ENCODE peak calls at places on chromosomes 12 and 14, in four cellular contexts. D is HepG2, W is H1, H is K562. M is an unnamed sample.

GRCh38 chr14:21496453-21496852 is 14.7 kb downstream of the METTL3 start:
- DNase-seq in D (no peak), W (peak), H (no peak), M (no peak)

GRCh38 chr12:20368653-20369163 is 371 bp downstream of the PDE3A start:
- DNase-seq in D (no peak), W (no peak), H (no peak), M (no peak)

GRCh38 chr12:124837958-124838803 is 25.5 kb downstream of the SCARB1 start:
- DNase-seq in D (peak), W (no peak), H (no peak), M (no peak)

GRCh38 chr14:37994846-37995372 is 212.8 kb upstream of the SSTR1 start:
- DNase-seq in D (no peak), W (no peak), H (no peak), M (no peak)

GRCh38 chr12:93673084-93673483 is 4.1 kb upstream of the CRADD start:
- DNase-seq in D (no peak), W (no peak), H (no peak), M (no peak)

GRCh38 chr12:79692249-79692619 is 1.5 kb upstream of the PAWR start:
- DNase-seq in D (no peak), W (no peak), H (no peak), M (no peak)

GRCh38 chr12:29719381-29719780 is 64.4 kb downstream of the TMTC1 start:
- DNase-seq in D (no peak), W (no peak), H (no peak), M (no peak)

GRCh38 chr12:76199808-76200207 is 115.3 kb upstream of the NAP1L1 start:
- DNase-seq in D (no peak), W (no peak), H (no peak), M (no peak)

GRCh38 chr14:95008445-95009217 is 148.7 kb downstream of the DICER1 start:
- DNase-seq in D (no peak), W (no peak), H (no peak), M (no peak)

GRCh38 chr14:61102549-61103466 is 121.8 kb downstream of the SLC38A6 start:
- DNase-seq in D (peak), W (peak), H (peak), M (no peak)

GRCh38 chr12:123512838-123513665 is 20.5 kb downstream of the RILPL1 start:
- DNase-seq in D (no peak), W (no peak), H (no peak), M (no peak)

GRCh38 chr12:21913823-21914222 is 27.4 kb downstream of the ABCC9 start:
- DNase-seq in D (no peak), W (no peak), H (no peak), M (no peak)

GRCh38 chr12:48420031-48420775 is 52.2 kb upstream of the ANP32D start:
- DNase-seq in D (no peak), W (no peak), H (no peak), M (no peak)

GRCh38 chr14:83300454-83301064 is 1766.9 kb upstream of the SEL1L start:
- DNase-seq in D (peak), W (no peak), H (no peak), M (no peak)

GRCh38 chr14:78446807-78447206 is 276.6 kb downstream of the NRXN3 start:
- DNase-seq in D (no peak), W (no peak), H (no peak), M (no peak)

GRCh38 chr12:51636581-51636980 is 45.5 kb downstream of the SCN8A start:
- DNase-seq in D (no peak), W (no peak), H (no peak), M (no peak)

GRCh38 chr14:106459971-106460730 is 933.8 kb downstream of the TMEM121 start:
- DNase-seq in D (no peak), W (no peak), H (peak), M (no peak)

GRCh38 chr12:52969828-52970569 is 21.1 kb downstream of the KRT18 start:
- DNase-seq in D (peak), W (no peak), H (no peak), M (peak)

GRCh38 chr12:15364221-15365170 is 42.2 kb downstream of the PTPRO start:
- DNase-seq in D (no peak), W (no peak), H (no peak), M (no peak)

GRCh38 chr14:57274551-57274950 is 5.8 kb downstream of the AP5M1 start:
- DNase-seq in D (no peak), W (no peak), H (no peak), M (no peak)

GRCh38 chr14:85054178-85054577 is 475.8 kb upstream of the FLRT2 start:
- DNase-seq in D (no peak), W (no peak), H (no peak), M (no peak)

GRCh38 chr14:20350280-20350679 is 6.8 kb downstream of the PARP2 start:
- DNase-seq in D (no peak), W (no peak), H (no peak), M (no peak)

GRCh38 chr12:112939761-112940357 is 1.6 kb downstream of the OAS3 start:
- DNase-seq in D (no peak), W (no peak), H (no peak), M (peak)

GRCh38 chr12:93813972-93814821 is 137.0 kb downstream of the CRADD start:
- DNase-seq in D (peak), W (no peak), H (peak), M (no peak)

GRCh38 chr12:55927588-55928502 is at the start of gene PYM1:
- DNase-seq in D (peak), W (peak), H (peak), M (peak)

GRCh38 chr14:56055521-56055920 is 62.7 kb upstream of the PELI2 start:
- DNase-seq in D (no peak), W (no peak), H (no peak), M (no peak)

GRCh38 chr12:113424915-113425823 is 3.0 kb downstream of the SDSL start:
- DNase-seq in D (peak), W (peak), H (peak), M (no peak)

DNA sequence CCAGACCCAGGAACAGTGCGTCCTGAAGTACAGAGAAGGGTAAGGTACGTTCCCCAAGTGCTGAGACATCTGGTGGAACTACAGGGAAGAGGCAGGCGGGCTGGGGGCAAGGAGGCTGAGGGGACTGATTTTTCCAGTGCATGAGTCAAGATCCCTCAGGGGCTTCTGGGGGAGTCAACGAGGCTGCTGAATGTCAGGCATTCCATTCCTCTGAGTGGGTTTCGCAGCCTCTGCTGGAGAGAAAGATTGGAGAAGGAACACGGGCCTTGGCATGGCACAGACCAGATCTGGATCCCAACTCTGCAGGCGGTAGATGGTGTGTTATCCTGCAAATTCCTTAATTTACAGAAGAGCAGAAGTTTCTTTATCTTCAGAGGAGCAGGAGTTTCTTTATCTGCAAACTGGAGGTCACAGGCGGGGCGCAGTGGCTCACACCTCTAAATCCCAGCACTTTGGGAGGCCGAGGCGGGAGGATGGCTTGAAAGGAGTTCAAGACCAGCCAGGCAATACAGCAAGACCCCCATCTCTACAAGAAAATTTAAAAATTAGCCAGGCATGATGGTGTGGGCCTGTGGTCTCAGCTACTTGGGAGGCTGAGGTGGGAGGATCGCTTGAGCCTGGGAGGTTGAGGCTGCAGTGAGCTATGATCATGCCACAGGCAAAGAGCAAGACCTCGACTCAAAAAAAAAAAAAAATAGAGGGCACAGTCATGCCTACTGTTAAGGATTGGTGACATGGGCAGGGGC is 132.6 kb upstream of the MAP1LC3B2 start:
- DNase-seq in D (no peak), W (peak), H (peak), M (no peak)
- TF ChIP-seq BRCA1 in D (no peak), W (no peak), H (no peak), M (no peak)

GRCh38 chr14:40188006-40188405 is 755.8 kb upstream of the FBXO33 start:
- DNase-seq in D (no peak), W (no peak), H (no peak), M (no peak)
- TF ChIP-seq BRCA1 in D (no peak), W (no peak), H (no peak), M (no peak)

GRCh38 chr12:12562016-12562483 is 613 bp downstream of the DUSP16 start:
- DNase-seq in D (no peak), W (no peak), H (peak), M (no peak)
- TF ChIP-seq BRCA1 in D (no peak), W (no peak), H (no peak), M (no peak)

GRCh38 chr14:58765375-58765774 is 127.6 kb downstream of the DACT1 start:
- DNase-seq in D (no peak), W (no peak), H (no peak), M (no peak)
- TF ChIP-seq BRCA1 in D (no peak), W (no peak), H (no peak), M (no peak)

GRCh38 chr12:42240131-42240750 is 2.2 kb upstream of the YAF2 start:
- DNase-seq in D (no peak), W (no peak), H (no peak), M (no peak)

GRCh38 chr12:42236017-42236416 is 2.0 kb downstream of the YAF2 start:
- DNase-seq in D (no peak), W (no peak), H (no peak), M (no peak)

GRCh38 chr12:42237052-42237852 is 796 bp downstream of the YAF2 start:
- DNase-seq in D (peak), W (peak), H (peak), M (peak)

GRCh38 chr12:42237853-42238239 is 202 bp downstream of the YAF2 start:
- DNase-seq in D (no peak), W (no peak), H (no peak), M (no peak)

GRCh38 chr12:42238240-42239140 is at the start of gene YAF2:
- DNase-seq in D (peak), W (peak), H (peak), M (peak)
- TF ChIP-seq BRCA1 in D (no peak), W (no peak), H (no peak), M (no peak)

DNA sequence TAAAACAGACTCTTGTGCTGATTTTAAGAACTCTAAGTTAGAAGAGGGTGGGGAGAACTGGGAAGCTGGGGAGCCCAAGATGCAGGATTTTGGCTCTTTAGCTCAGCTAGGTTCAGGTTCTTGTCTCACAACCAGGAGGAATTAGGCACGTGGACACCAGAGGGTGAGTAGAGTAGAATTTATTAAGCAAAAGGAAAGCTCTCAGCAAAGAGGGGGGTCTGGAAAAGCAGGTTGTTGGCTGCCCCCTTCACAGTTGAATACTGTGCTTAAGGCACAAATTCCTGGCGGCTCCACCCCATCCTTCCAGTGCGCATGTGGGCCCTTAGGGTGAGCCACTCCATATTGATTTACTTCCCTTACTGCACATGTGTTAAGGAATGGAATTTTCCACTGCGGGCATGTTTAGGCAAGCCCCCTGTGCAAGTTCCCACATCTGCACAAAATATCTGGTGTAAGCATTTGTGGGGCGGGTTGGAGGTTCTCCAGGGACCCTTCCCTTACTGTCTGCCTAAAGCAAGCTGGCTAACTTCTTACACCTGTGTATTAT is 142.0 kb downstream of the BICD1 start:
- DNase-seq in D (no peak), W (no peak), H (no peak), M (no peak)
- TF ChIP-seq BRCA1 in D (no peak), W (no peak), H (no peak), M (no peak)

DNA sequence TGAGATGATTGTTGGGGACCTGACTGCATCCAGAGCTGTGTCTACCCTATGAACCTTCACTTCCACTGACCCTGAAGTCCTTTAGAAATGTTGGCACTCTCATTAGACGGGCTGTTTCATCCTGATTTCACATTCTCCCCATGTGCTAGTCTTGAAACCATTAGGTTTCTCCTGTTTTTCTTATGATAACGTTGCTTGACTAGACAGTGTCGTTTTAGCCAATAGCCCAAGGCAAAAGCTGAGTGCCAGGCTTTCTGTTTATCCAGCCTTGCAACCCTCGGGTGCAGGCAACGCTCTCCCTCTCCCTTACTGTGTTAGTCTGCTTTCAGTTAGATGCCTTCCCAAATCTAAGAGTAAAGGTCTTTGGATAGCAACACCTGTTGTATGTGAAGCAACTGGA is 30.1 kb downstream of the DACT1 start:
- DNase-seq in D (no peak), W (no peak), H (no peak), M (no peak)
- TF ChIP-seq BRCA1 in D (no peak), W (no peak), H (no peak), M (no peak)

GRCh38 chr12:65595016-65595560 is 229.2 kb upstream of the HMGA2 start:
- DNase-seq in D (no peak), W (peak), H (no peak), M (no peak)
- TF ChIP-seq BRCA1 in D (no peak), W (no peak), H (no peak), M (no peak)

M was measured in GM12878.